ENCODE peak calls at places on chromosomes 2 and 18, in four cellular contexts. One of them, this sample, is unnamed.

GRCh38 chr2:72673279-72673678 is 152.6 kb downstream of the EXOC6B start:
- DNase-seq in HepG2: peak
- DNase-seq in GM12878: no peak
- DNase-seq in H1: no peak
- DNase-seq in this sample: no peak

GRCh38 chr18:22505136-22505535 is 87.4 kb upstream of the CTAGE1 start:
- DNase-seq in HepG2: no peak
- DNase-seq in GM12878: no peak
- DNase-seq in H1: no peak
- DNase-seq in this sample: no peak

GRCh38 chr18:14978191-14978590 is 230.2 kb downstream of the ANKRD30B start:
- DNase-seq in HepG2: no peak
- DNase-seq in GM12878: no peak
- DNase-seq in H1: no peak
- DNase-seq in this sample: no peak

GRCh38 chr2:3114406-3115185 is 263.0 kb downstream of the EIPR1 start:
- DNase-seq in HepG2: no peak
- DNase-seq in GM12878: no peak
- DNase-seq in H1: peak
- DNase-seq in this sample: no peak

GRCh38 chr2:160358051-160358450 is 135.6 kb downstream of the RBMS1 start:
- DNase-seq in HepG2: no peak
- DNase-seq in GM12878: no peak
- DNase-seq in H1: no peak
- DNase-seq in this sample: no peak

GRCh38 chr18:13943338-13943737 is 28.0 kb upstream of the MC2R start:
- DNase-seq in HepG2: no peak
- DNase-seq in GM12878: no peak
- DNase-seq in H1: no peak
- DNase-seq in this sample: no peak

GRCh38 chr2:68458962-68459361 is 8.1 kb downstream of the FBXO48 start:
- DNase-seq in HepG2: no peak
- DNase-seq in GM12878: no peak
- DNase-seq in H1: no peak
- DNase-seq in this sample: peak

GRCh38 chr2:238063414-238064189 is 2.8 kb downstream of the SCLY start:
- DNase-seq in HepG2: peak
- DNase-seq in GM12878: no peak
- DNase-seq in H1: no peak
- DNase-seq in this sample: no peak

GRCh38 chr2:21041462-21041861 is 2.4 kb downstream of the APOB start:
- DNase-seq in HepG2: no peak
- DNase-seq in GM12878: no peak
- DNase-seq in H1: no peak
- DNase-seq in this sample: no peak

GRCh38 chr2:196331816-196332215 is 160.4 kb upstream of the STK17B start:
- DNase-seq in HepG2: no peak
- DNase-seq in GM12878: no peak
- DNase-seq in H1: no peak
- DNase-seq in this sample: no peak

GRCh38 chr2:181037922-181038321 is 57.5 kb downstream of the UBE2E3 start:
- DNase-seq in HepG2: no peak
- DNase-seq in GM12878: no peak
- DNase-seq in H1: no peak
- DNase-seq in this sample: no peak

GRCh38 chr2:128381001-128381938 is 62.6 kb upstream of the HS6ST1 start:
- DNase-seq in HepG2: peak
- DNase-seq in GM12878: no peak
- DNase-seq in H1: no peak
- DNase-seq in this sample: no peak

GRCh38 chr2:17010104-17010503 is 344.5 kb upstream of the CYRIA start:
- DNase-seq in HepG2: no peak
- DNase-seq in GM12878: no peak
- DNase-seq in H1: no peak
- DNase-seq in this sample: no peak

GRCh38 chr2:70714141-70714905 is 53.7 kb downstream of the ADD2 start:
- DNase-seq in HepG2: no peak
- DNase-seq in GM12878: no peak
- DNase-seq in H1: peak
- DNase-seq in this sample: no peak

GRCh38 chr2:75787532-75788132 is 76.9 kb upstream of the GCFC2 start:
- DNase-seq in HepG2: peak
- DNase-seq in GM12878: no peak
- DNase-seq in H1: no peak
- DNase-seq in this sample: peak

GRCh38 chr2:1854747-1855146 is 110.4 kb upstream of the PXDN start:
- DNase-seq in HepG2: no peak
- DNase-seq in GM12878: no peak
- DNase-seq in H1: peak
- DNase-seq in this sample: peak

GRCh38 chr18:21934766-21935015 is 194.1 kb downstream of the MIB1 start:
- DNase-seq in HepG2: no peak
- DNase-seq in GM12878: no peak
- DNase-seq in H1: no peak
- DNase-seq in this sample: no peak

GRCh38 chr2:219124379-219125110 is 36.1 kb downstream of the NHEJ1 start:
- DNase-seq in HepG2: no peak
- DNase-seq in GM12878: no peak
- DNase-seq in H1: no peak
- DNase-seq in this sample: peak

GRCh38 chr2:232230557-232230956 is 148.0 kb upstream of the ALPP start:
- DNase-seq in HepG2: peak
- DNase-seq in GM12878: no peak
- DNase-seq in H1: peak
- DNase-seq in this sample: no peak

GRCh38 chr2:46252891-46253659 is 44.1 kb upstream of the EPAS1 start:
- DNase-seq in HepG2: no peak
- DNase-seq in GM12878: no peak
- DNase-seq in H1: no peak
- DNase-seq in this sample: no peak

GRCh38 chr2:109447811-109448210 is 166.0 kb downstream of the SEPTIN10 start:
- DNase-seq in HepG2: no peak
- DNase-seq in GM12878: no peak
- DNase-seq in H1: no peak
- DNase-seq in this sample: no peak

DNA sequence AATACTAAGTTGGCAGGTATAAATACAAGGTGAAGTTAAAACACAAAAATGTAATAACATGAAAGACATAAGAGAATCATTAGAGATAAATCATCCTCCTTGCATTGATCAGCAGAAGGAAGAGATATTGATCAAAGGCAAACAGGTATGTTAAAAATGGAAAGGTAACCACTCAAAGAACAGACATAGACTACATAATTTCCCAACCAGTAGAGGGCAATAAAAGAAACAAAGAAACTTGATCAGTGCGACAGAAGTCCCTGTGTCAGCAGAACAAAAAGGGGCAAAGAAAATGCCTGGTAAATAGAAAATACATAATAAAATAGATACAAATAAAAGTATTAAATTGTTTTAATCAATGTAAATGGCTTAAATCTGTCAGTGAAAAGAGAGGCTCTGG is 53.6 kb downstream of the FAM228A start:
- DNase-seq in HepG2: peak
- DNase-seq in GM12878: no peak
- DNase-seq in H1: no peak
- DNase-seq in this sample: no peak
- TF ChIP-seq ATF3 in HepG2: no peak
- TF ChIP-seq ATF3 in GM12878: no peak
- TF ChIP-seq ATF3 in H1: no peak
- TF ChIP-seq ATF3 in this sample: no peak

GRCh38 chr18:31230495-31230894 is 67.8 kb upstream of the DSC1 start:
- DNase-seq in HepG2: peak
- DNase-seq in GM12878: peak
- DNase-seq in H1: no peak
- DNase-seq in this sample: no peak
- TF ChIP-seq EP300 in HepG2: no peak
- TF ChIP-seq EP300 in GM12878: peak
- TF ChIP-seq EP300 in H1: no peak
- TF ChIP-seq EP300 in this sample: no peak

DNA sequence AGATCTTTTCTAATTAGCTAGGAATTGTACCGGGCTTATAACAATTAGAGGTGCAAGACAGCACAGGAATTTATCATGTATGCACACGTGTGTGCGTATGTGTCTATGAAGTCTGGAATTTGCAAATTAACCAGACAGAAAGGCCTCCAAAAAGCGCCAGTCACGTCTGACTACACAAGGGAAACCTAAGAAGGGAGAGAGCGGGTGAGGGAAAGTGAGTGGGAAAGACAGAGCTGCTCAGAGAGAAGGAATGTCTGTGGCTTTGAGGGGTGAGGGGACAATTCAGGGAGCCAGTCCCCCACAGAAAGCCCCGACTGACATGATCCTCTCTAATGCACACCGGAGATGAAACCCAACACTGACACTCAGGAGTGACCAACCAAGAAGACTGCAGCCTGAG is 197.7 kb upstream of the SH3BP4 start:
- DNase-seq in HepG2: no peak
- DNase-seq in GM12878: no peak
- DNase-seq in H1: no peak
- DNase-seq in this sample: no peak
- TF ChIP-seq ATF3 in HepG2: no peak
- TF ChIP-seq ATF3 in GM12878: no peak
- TF ChIP-seq ATF3 in H1: no peak
- TF ChIP-seq ATF3 in this sample: no peak

DNA sequence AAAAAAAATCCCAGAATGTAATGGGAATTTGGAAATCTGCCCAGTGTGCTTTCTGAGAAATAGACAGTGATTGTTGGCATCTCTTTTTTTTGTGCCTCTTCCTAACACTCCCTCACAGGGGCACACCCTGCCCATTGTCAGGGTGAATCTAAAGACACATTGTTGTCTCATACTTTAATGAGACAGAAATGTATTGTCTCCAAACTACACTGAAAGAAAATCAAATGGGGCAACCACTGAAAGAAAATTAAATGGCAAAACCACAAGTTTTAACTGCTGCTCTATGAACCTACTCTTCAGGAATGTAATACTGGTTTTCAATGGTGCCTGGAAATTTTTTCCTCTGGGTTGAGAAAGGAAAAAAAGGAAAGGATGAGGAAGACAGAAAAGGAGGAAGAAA is 43.2 kb upstream of the GLS start:
- DNase-seq in HepG2: no peak
- DNase-seq in GM12878: no peak
- DNase-seq in H1: no peak
- DNase-seq in this sample: no peak
- TF ChIP-seq EP300 in HepG2: no peak
- TF ChIP-seq EP300 in GM12878: no peak
- TF ChIP-seq EP300 in H1: no peak
- TF ChIP-seq EP300 in this sample: no peak

DNA sequence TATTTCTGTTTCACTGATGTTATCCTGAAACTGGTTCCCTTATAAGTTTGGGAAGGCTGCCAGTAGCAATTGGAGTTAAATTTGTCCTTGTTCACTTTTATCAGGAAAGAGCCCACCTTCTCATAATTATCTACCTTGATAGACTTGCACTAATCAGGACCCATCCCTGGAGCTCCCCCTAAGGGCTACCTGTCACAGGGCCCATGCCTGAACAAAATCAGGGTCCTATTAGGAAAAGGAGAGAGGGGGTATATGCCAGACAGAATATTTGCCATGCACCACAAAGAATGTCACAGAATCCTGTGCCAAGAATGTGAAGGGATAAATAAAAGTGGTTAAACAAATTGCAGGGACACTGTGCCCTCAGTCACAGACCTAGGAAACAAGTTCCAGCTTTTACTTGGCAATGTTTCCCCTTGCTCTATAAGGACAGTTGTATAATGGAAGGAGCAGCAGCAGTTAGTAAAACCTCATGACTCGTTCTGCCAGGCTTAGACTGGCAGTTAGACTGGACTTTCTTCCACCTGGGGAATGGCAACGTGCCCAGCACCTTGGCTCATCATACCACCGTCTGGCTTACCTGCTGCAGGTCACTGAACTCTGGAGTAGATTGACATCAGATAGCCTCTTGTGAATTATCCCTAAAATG is 32.3 kb upstream of the VWC2L start:
- DNase-seq in HepG2: no peak
- DNase-seq in GM12878: no peak
- DNase-seq in H1: no peak
- DNase-seq in this sample: no peak
- TF ChIP-seq ATF3 in HepG2: no peak
- TF ChIP-seq ATF3 in GM12878: no peak
- TF ChIP-seq ATF3 in H1: no peak
- TF ChIP-seq ATF3 in this sample: no peak

GRCh38 chr2:117179405-117179804 is 635.1 kb upstream of the DDX18 start:
- DNase-seq in HepG2: no peak
- DNase-seq in GM12878: no peak
- DNase-seq in H1: no peak
- DNase-seq in this sample: no peak
- TF ChIP-seq EP300 in HepG2: no peak
- TF ChIP-seq EP300 in GM12878: no peak
- TF ChIP-seq EP300 in H1: no peak
- TF ChIP-seq EP300 in this sample: no peak

DNA sequence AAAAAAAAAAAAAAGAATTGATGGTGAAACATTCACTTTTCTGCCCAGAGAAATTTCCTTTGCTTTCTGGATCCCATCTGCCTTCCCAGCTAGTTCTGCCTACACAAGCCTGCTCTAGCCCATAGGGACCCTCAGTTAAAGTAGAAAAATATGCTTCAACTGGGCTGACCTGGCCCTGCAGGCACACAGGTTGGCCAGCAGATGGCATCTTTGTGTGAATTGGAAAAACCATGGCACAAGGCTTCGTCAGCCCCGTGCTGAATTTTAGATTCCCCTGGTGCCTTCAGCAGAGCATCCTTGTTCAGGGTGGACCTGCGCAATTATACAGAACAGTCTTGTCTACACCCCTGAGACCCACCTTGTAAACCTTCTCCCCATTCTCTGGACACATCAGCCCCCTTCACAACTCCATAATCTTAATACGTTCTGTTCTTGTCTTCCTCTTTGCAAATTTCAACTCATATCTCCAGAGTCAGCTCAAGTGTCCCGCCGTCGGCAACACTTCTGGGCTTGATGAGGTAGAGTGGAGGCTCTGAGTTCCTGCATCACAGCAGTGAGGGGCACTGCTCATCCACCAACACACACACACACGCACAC is 114.5 kb downstream of the INSIG2 start:
- DNase-seq in HepG2: peak
- DNase-seq in GM12878: no peak
- DNase-seq in H1: peak
- DNase-seq in this sample: peak
- TF ChIP-seq ATF3 in HepG2: no peak
- TF ChIP-seq ATF3 in GM12878: no peak
- TF ChIP-seq ATF3 in H1: no peak
- TF ChIP-seq ATF3 in this sample: no peak